ENCODE peak calls at places on chromosomes 6 and 20, in eight cellular contexts. R is psoas muscle, E is lower leg skin, F is fibroblast of mammary gland, C is heart right ventricle, I is brain microvascular endothelial cell, S is AG09309, D is BE2C. M is an unnamed sample.

GRCh38 chr20:3407426-3408250 is at the start of gene DNAAF9:
- DNase-seq in D (peak), I (peak), E (peak), R (peak), C (peak), F (peak), S (no peak), M (no peak)

GRCh38 chr6:140855520-140855919 is 1277.2 kb upstream of the GJE1 start:
- DNase-seq in R (no peak), F (peak), D (no peak), C (no peak), S (no peak), I (no peak), E (no peak), M (no peak)

GRCh38 chr6:83221886-83222479 is 28.8 kb downstream of the RWDD2A start:
- DNase-seq in F (peak), I (no peak), R (no peak), S (no peak), D (no peak), C (no peak), E (no peak), M (no peak)

GRCh38 chr6:44569931-44570385 is 182.5 kb downstream of the CDC5L start:
- DNase-seq in R (peak), D (no peak), I (no peak), S (peak), E (peak), F (peak), C (peak), M (no peak)

GRCh38 chr6:158684745-158685355 is 35.0 kb downstream of the SYTL3 start:
- DNase-seq in C (no peak), R (no peak), D (no peak), E (no peak), F (no peak), I (no peak), S (no peak), M (no peak)

GRCh38 chr6:11618533-11618932 is 81.0 kb downstream of the TMEM170B start:
- DNase-seq in D (no peak), I (peak), R (no peak), E (no peak), C (no peak), S (no peak), F (peak), M (no peak)

GRCh38 chr20:53896647-53897046 is 173.7 kb downstream of the BCAS1 start:
- DNase-seq in F (no peak), E (no peak), S (no peak), R (no peak), D (no peak), C (no peak), I (no peak), M (no peak)

GRCh38 chr20:40938020-40938419 is 90.6 kb upstream of the TOP1 start:
- DNase-seq in F (no peak), S (no peak), I (no peak), E (no peak), C (no peak), D (no peak), R (no peak), M (no peak)

GRCh38 chr6:31575335-31575901 is at the start of gene TNF:
- DNase-seq in C (no peak), R (peak), F (no peak), D (no peak), S (no peak), E (peak), I (no peak), M (no peak)

GRCh38 chr20:34915749-34916455 is 39.5 kb downstream of the ACSS2 start:
- DNase-seq in D (no peak), I (no peak), E (no peak), R (no peak), S (no peak), F (no peak), C (no peak), M (no peak)

GRCh38 chr6:133097208-133097607 is 143.9 kb upstream of the EYA4 start:
- DNase-seq in F (no peak), I (no peak), E (no peak), S (no peak), C (no peak), D (no peak), R (no peak), M (no peak)

GRCh38 chr20:57991211-57991841 is 237.1 kb downstream of the ANKRD60 start:
- DNase-seq in D (no peak), R (no peak), S (peak), C (no peak), I (no peak), E (peak), F (peak), M (peak)

GRCh38 chr6:26394289-26394688 is 7.8 kb upstream of the BTN3A1 start:
- DNase-seq in I (peak), R (no peak), S (no peak), F (peak), C (no peak), E (peak), D (no peak), M (peak)

GRCh38 chr6:168988801-168989200 is 264.8 kb downstream of the THBS2 start:
- DNase-seq in I (no peak), S (no peak), F (peak), D (no peak), R (no peak), E (peak), C (no peak), M (no peak)

GRCh38 chr20:8385247-8385646 is 253.2 kb downstream of the PLCB1 start:
- DNase-seq in I (peak), F (peak), S (no peak), R (peak), D (peak), E (no peak), C (peak), M (no peak)

GRCh38 chr6:48916523-48917050 is 546.5 kb downstream of the MMUT start:
- DNase-seq in E (no peak), F (no peak), R (no peak), D (no peak), S (no peak), C (no peak), I (no peak), M (no peak)

GRCh38 chr6:164087870-164088269 is 673.4 kb downstream of the QKI start:
- DNase-seq in S (no peak), I (no peak), F (no peak), R (no peak), C (no peak), D (no peak), E (no peak), M (no peak)
- H3K4me3 ChIP-seq in S (no peak), I (no peak), F (no peak), R (no peak), C (no peak), D (no peak), E (no peak), M (no peak)

DNA sequence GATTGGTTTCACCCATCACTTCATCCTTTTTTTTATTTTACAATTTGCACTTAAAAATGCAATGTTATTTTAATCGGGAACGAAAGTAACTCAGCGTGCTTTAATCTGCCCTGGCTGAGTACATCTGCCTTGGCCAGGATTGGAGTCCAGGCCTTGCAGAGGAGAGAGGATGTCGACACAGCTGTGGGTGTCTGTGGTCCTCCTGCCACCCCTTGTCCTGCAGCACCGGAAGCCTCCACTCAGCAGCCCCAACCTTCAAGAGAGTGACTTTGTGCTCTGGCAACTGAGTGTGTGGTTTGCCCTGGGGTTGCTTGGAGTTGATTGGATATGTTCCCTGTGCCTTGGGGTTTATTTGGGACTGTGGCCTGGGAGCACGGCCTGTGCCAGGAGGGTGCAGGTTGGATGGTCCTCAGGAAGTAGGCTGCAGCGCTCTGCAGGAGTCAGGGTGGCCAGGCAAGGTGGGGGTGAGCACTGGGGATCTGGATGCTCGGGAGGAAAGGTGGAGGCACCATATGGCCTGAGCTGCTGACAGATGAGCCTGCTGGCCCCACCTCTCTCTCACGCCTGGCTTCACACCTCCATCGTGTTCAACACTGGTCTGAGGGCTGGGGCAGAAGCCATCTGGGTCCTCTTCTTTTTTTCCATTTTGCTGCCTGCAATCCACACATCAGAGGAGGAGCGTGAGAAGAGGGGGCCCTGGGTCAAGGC is 4.3 kb downstream of the MYT1 start:
- DNase-seq in S (no peak), E (no peak), R (no peak), D (no peak), I (no peak), F (no peak), C (no peak), M (no peak)
- TF ChIP-seq CTCF in S (no peak), E (no peak), R (no peak), D (no peak), I (no peak), F (no peak), C (no peak), M (no peak)

DNA sequence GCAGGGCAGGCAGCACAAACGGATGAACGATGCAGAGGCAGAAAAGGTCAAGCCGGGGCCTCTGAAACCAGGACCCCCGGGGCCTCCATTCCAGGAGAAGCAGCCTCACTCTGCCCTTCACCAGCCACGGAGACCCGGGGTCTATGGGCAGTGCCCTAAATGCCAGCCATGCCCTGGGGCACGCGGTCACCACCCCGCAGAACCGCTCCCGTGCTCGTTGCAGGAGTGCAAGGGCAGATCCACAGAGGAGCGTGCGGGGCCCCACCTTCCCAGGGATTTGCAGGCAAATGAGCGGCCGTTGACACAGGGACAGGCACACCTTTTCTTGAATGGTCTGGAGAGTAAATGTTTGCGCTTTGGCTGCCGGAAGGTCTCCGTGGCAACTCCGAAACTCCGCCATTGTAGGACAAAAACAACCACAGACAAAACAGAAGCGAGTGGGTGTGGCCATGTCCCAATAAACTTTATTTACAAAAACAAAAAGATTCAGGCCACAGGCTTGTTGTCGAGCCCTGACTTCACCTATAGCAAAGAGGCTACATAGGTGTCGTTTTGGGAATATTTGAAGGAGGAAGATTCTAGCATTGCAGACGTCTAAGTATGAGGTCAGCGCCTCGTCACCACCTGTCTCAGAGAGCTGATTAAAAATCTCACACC is 163.3 kb downstream of the TAF4 start:
- DNase-seq in C (peak), S (no peak), D (no peak), R (peak), F (no peak), I (no peak), E (no peak), M (no peak)
- H3K4me3 ChIP-seq in C (no peak), S (no peak), D (no peak), R (no peak), F (no peak), I (no peak), E (no peak), M (no peak)

GRCh38 chr6:10258341-10258740 is 156.5 kb downstream of the TFAP2A start:
- DNase-seq in S (no peak), R (no peak), D (no peak), F (no peak), I (no peak), C (no peak), E (no peak), M (no peak)

GRCh38 chr6:10259676-10260075 is 155.2 kb downstream of the TFAP2A start:
- DNase-seq in F (no peak), E (no peak), C (no peak), D (no peak), R (no peak), S (no peak), I (no peak), M (no peak)

GRCh38 chr6:10250655-10251220 is 164.1 kb downstream of the TFAP2A start:
- DNase-seq in R (no peak), E (no peak), S (no peak), C (no peak), F (no peak), I (no peak), D (no peak), M (no peak)

GRCh38 chr6:10256113-10256690 is 158.7 kb downstream of the TFAP2A start:
- DNase-seq in F (no peak), E (no peak), R (no peak), I (peak), S (no peak), C (no peak), D (no peak), M (no peak)
- TF ChIP-seq CTCF in F (peak), E (no peak), R (peak), I (peak), S (peak), C (peak), D (peak), M (peak)

DNA sequence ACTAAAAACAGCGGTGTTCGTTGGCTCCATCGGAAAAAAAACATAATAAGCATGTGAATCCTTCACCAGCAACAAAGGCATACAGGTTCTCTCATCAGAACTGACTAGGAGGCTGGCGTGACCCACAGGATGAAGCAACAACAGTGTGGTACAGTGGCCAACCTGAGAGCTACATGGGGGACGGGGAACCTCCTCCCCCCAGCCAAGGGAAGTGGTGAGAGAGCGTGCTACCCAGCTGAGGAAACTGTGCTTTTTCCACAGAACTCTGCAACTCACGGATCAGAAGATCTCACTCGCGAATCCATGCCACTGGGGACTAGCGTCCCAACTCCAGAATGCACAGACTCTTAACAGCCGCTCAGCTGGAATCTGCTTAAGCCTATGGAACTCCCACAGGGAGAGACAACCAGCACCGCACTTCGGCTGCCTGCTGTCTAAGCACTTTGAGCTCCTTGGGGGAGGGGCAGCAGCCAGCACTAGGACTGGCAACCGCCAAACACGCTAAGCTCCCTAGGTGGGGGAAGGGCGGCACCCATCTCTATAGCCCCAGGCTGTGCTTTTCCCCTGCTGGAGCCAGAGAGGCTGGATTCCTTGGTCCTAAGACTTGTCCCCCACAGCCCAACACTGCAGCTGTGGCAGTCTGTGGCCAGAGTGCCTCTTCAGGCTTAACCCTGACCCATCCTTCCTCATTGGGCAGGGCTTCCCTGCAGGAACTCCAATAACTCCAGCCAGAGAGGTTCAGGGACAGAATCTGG is 538.3 kb upstream of the BTBD3 start:
- DNase-seq in D (peak), I (peak), S (no peak), R (peak), F (no peak), C (no peak), E (no peak), M (no peak)
- H3K4me3 ChIP-seq in D (no peak), I (no peak), S (no peak), R (no peak), F (no peak), C (no peak), E (no peak), M (no peak)

DNA sequence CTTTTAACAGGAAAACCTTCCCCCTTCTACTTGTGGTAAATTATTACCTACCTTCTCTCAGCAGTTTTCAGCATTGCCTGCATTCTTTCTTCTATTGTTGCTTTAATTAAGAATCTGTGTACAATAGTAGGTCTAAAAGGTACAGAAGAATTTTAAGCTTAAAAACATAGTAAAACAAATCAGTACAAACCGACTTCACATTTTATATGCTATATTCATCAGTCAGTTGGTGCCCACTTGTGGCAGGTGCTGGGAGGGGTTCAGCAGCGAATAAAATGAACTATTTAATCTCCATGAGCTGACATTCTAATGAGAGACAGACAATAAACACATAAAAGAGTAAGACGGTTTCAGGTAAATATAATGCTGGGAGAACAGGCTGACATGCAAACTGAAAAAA is 73.4 kb upstream of the FBXO30 start:
- DNase-seq in S (no peak), D (peak), R (no peak), F (peak), E (no peak), C (peak), I (peak), M (peak)
- TF ChIP-seq CTCF in S (peak), D (peak), R (peak), F (peak), E (no peak), C (peak), I (peak), M (peak)

GRCh38 chr6:17042422-17043147 is 59.3 kb upstream of the STMND1 start:
- DNase-seq in I (peak), E (no peak), F (peak), D (no peak), S (no peak), R (no peak), C (no peak), M (peak)
- H3K4me3 ChIP-seq in I (no peak), E (no peak), F (no peak), D (no peak), S (no peak), R (no peak), C (no peak), M (no peak)

GRCh38 chr6:1636971-1637871 is 27.5 kb downstream of the FOXC1 start:
- DNase-seq in R (no peak), I (no peak), F (no peak), C (no peak), S (no peak), E (no peak), D (no peak), M (no peak)

GRCh38 chr6:1636272-1636825 is 26.6 kb downstream of the FOXC1 start:
- DNase-seq in R (no peak), E (no peak), D (no peak), C (no peak), F (no peak), I (no peak), S (no peak), M (no peak)

GRCh38 chr6:1634081-1634480 is 24.4 kb downstream of the FOXC1 start:
- DNase-seq in I (no peak), R (no peak), D (no peak), C (no peak), F (no peak), S (no peak), E (no peak), M (no peak)

GRCh38 chr6:1633366-1634021 is 23.8 kb downstream of the FOXC1 start:
- DNase-seq in R (peak), S (no peak), E (no peak), C (no peak), I (no peak), D (no peak), F (no peak), M (no peak)

DNA sequence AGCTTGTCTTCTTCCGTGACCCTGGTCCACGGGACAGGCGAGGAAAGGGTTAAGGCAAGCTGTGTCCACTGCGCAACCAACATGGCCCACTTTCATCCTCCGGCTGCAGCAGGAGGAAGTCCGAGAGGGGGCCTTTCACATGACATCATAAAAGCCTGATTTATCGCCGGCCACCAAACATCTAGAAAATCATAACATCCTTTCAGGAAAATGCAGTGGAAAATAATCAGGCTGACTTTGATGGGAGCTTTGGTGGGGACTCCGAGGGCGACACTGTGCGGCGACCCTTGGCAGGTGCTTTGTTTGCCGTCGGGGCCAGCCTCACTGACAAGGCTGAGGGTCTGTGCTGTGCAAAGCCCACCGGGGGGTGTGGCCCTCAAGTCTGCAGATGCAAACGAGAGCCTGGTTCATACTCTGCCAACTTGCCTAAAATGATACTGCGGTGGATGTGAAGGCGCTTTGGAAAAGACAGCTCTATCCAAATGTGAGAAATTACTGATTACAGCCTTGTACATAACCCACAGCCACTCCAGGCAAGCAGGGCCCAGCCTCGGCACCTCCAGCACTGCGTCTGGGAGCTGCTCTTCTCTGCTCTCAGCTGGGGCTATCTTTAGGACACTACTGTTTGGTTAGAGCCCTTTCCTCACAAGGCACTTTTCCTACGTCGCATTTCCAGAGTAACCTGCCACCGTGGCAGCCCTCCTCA is 25.7 kb downstream of the FOXC1 start:
- DNase-seq in C (no peak), S (no peak), I (no peak), R (no peak), E (no peak), D (no peak), F (no peak), M (no peak)
- TF ChIP-seq CTCF in C (no peak), S (no peak), I (no peak), R (no peak), E (no peak), D (no peak), F (no peak), M (no peak)

GRCh38 chr20:31572042-31572700 is 32.9 kb upstream of the ID1 start:
- DNase-seq in S (no peak), I (no peak), F (no peak), E (no peak), R (no peak), C (no peak), D (no peak), M (no peak)
- H3K4me3 ChIP-seq in S (no peak), I (peak), F (peak), E (no peak), R (peak), C (peak), D (peak), M (peak)

M was measured in epithelial cell of proximal tubule.